ENCODE peak calls at places on chromosomes 11 and 22, in five cellular contexts. O is tibial artery, B is psoas muscle, X is pancreas, Y is HCT116. F is an unnamed sample. For H3K36me3, the result is how much of the 10 kb centered on the place peaks cover.

GRCh38 chr11:120027546-120028180 is 110.2 kb downstream of the TRIM29 start:
- DNase-seq in O (no peak), B (no peak), X (no peak), Y (no peak), F (no peak)

GRCh38 chr22:22168190-22168940 is 76.2 kb upstream of the VPREB1 start:
- DNase-seq in O (no peak), B (no peak), X (peak), Y (peak), F (peak)

GRCh38 chr11:18383388-18384156 is 10.8 kb upstream of the LDHA start:
- DNase-seq in O (peak), B (peak), X (peak), Y (peak), F (peak)

GRCh38 chr11:10597877-10598341 is 29.4 kb upstream of the LYVE1 start:
- DNase-seq in O (no peak), B (no peak), X (no peak), Y (no peak), F (no peak)

GRCh38 chr22:26512149-26512793 is at the start of gene TFIP11:
- DNase-seq in O (peak), B (peak), X (peak), Y (peak), F (peak)

GRCh38 chr11:87299041-87299481 is 261.3 kb downstream of the TMEM135 start:
- DNase-seq in O (no peak), B (no peak), X (no peak), Y (no peak), F (no peak)

GRCh38 chr11:72179804-72180396 is 12.0 kb upstream of the FOLR1 start:
- DNase-seq in O (no peak), B (no peak), X (no peak), Y (no peak), F (no peak)

GRCh38 chr11:125945797-125946520 is at the start of gene VSIG10L2:
- DNase-seq in O (no peak), B (no peak), X (no peak), Y (no peak), F (no peak)

GRCh38 chr22:46801826-46802607 is 39.6 kb downstream of the TBC1D22A start:
- DNase-seq in O (no peak), B (no peak), X (no peak), Y (no peak), F (no peak)

GRCh38 chr11:64373598-64373974 is 14.6 kb downstream of the RPS6KA4 start:
- DNase-seq in O (no peak), B (no peak), X (no peak), Y (no peak), F (no peak)

GRCh38 chr11:87304350-87304749 is 266.6 kb downstream of the TMEM135 start:
- DNase-seq in O (no peak), B (no peak), X (no peak), Y (no peak), F (no peak)

GRCh38 chr11:5303643-5304042 is 1.9 kb upstream of the OR51B4 start:
- DNase-seq in O (no peak), B (no peak), X (no peak), Y (no peak), F (no peak)

GRCh38 chr11:75735181-75735845 is 17.7 kb downstream of the MOGAT2 start:
- DNase-seq in O (no peak), B (no peak), X (no peak), Y (no peak), F (no peak)

GRCh38 chr11:120529214-120529613 is 17.7 kb downstream of the GRIK4 start:
- DNase-seq in O (no peak), B (no peak), X (no peak), Y (no peak), F (no peak)

GRCh38 chr22:33918676-33919590 is 1.3 kb downstream of the LARGE1 start:
- DNase-seq in O (no peak), B (no peak), X (no peak), Y (no peak), F (no peak)

GRCh38 chr11:24521586-24521985 is 24.7 kb downstream of the LUZP2 start:
- DNase-seq in O (no peak), B (no peak), X (no peak), Y (no peak), F (no peak)

GRCh38 chr11:8111636-8112035 is 30.6 kb downstream of the TUB start:
- DNase-seq in O (no peak), B (no peak), X (no peak), Y (no peak), F (no peak)

GRCh38 chr11:67252831-67253239 is 13.4 kb upstream of the GRK2 start:
- DNase-seq in O (no peak), B (no peak), X (peak), Y (no peak), F (no peak)

GRCh38 chr22:24553597-24554315 is 1.2 kb downstream of the GUCD1 start:
- DNase-seq in O (peak), B (peak), X (peak), Y (no peak), F (no peak)

GRCh38 chr22:46777609-46777970 is 15.1 kb downstream of the TBC1D22A start:
- DNase-seq in O (peak), B (peak), X (no peak), Y (no peak), F (no peak)

GRCh38 chr11:10351768-10352641 is 47.1 kb downstream of the ADM start:
- DNase-seq in O (no peak), B (peak), X (peak), Y (no peak), F (peak)

GRCh38 chr11:111388842-111389241 is 9.8 kb upstream of the POU2AF1 start:
- DNase-seq in O (no peak), B (no peak), X (no peak), Y (no peak), F (no peak)

GRCh38 chr11:71914127-71914526 is 14.3 kb downstream of the XNDC1N start:
- DNase-seq in O (no peak), B (no peak), X (no peak), Y (no peak), F (no peak)

GRCh38 chr11:123206671-123207421 is 11.8 kb upstream of the CLMP start:
- DNase-seq in O (no peak), B (no peak), X (no peak), Y (no peak), F (no peak)

GRCh38 chr11:64340671-64341335 is 799 bp downstream of the CCDC88B start:
- DNase-seq in O (no peak), B (no peak), X (no peak), Y (no peak), F (no peak)

GRCh38 chr22:31952459-31952858 is 8.1 kb downstream of the YWHAH start:
- DNase-seq in O (no peak), B (no peak), X (no peak), Y (no peak), F (no peak)

GRCh38 chr11:58928691-58929090 is 10.6 kb upstream of the GLYATL1 start:
- DNase-seq in O (no peak), B (no peak), X (no peak), Y (no peak), F (no peak)

GRCh38 chr22:47049078-47049609 is 286.7 kb downstream of the TBC1D22A start:
- DNase-seq in O (no peak), B (no peak), X (no peak), Y (no peak), F (no peak)

GRCh38 chr11:95153857-95154246 is 64.2 kb downstream of the ENDOD1 start:
- DNase-seq in O (no peak), B (no peak), X (no peak), Y (no peak), F (no peak)

GRCh38 chr22:48700566-48701295 is 1126.9 kb downstream of the BRD1 start:
- DNase-seq in O (no peak), B (no peak), X (no peak), Y (no peak), F (no peak)

GRCh38 chr22:44383652-44384562 is 71.2 kb upstream of the SHISAL1 start:
- DNase-seq in O (no peak), B (peak), X (no peak), Y (no peak), F (no peak)

GRCh38 chr11:76863196-76863777 is 2.6 kb downstream of the ACER3 start:
- DNase-seq in O (peak), B (no peak), X (no peak), Y (no peak), F (no peak)

GRCh38 chr11:89405629-89406028 is 85.5 kb downstream of the NOX4 start:
- DNase-seq in O (no peak), B (no peak), X (no peak), Y (peak), F (no peak)

GRCh38 chr11:63277345-63277943 is 34.0 kb upstream of the SLC22A25 start:
- DNase-seq in O (no peak), B (no peak), X (no peak), Y (no peak), F (no peak)

GRCh38 chr22:17119481-17120202 is 1.5 kb downstream of the TMEM121B start:
- DNase-seq in O (no peak), B (no peak), X (peak), Y (no peak), F (no peak)

GRCh38 chr22:32339190-32340012 is 18.3 kb upstream of the RFPL3 start:
- DNase-seq in O (no peak), B (no peak), X (no peak), Y (no peak), F (no peak)

GRCh38 chr22:26711205-26711958 is 54.0 kb downstream of the MIAT start:
- DNase-seq in O (no peak), B (no peak), X (no peak), Y (no peak), F (no peak)

GRCh38 chr11:67301951-67302516 is 1.3 kb upstream of the SSH3 start:
- DNase-seq in O (peak), B (peak), X (peak), Y (no peak), F (no peak)

GRCh38 chr22:30212363-30212995 is 34.1 kb downstream of the LIF start:
- DNase-seq in O (peak), B (peak), X (peak), Y (peak), F (peak)

DNA sequence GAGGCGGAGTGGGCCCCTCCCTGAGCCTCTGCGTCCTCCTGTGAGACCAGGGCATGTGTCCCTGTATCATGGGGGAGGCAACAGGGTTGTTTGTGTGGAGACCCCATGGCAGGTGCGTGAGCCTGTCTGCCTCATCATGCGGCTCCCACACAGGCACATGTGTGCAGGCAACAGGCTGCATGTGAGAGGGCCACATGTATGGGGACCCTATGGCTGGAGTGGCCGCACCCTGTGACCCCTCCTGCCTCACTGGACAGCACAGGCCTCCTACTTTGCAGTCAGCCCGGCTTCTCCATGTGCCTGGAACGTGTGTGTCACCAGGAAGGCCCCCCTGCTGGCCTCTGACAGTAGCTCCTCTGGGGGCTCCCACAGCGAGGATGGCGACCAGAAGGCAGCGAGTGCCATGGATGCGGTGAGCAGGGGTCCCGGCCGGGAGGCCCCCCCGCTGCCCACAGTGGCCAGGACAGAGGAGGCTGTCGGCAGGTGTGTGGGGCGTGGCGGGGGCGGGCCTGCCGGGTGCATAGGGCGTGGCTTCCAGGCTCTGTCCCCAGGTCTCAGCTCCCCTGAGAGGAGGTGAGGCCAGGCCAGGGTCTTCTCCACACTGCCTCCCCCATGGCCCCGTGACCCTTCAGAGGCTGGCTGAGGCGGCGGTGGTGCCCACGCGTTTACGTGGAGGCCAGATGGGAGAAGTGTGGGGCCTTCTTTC is 34.1 kb downstream of the SBF1 start:
- DNase-seq in O (no peak), B (peak), X (no peak), Y (no peak), F (no peak)
- H3K36me3 ChIP-seq in O (half or more), B (under half), X (under half), Y (under half), F (under half)

GRCh38 chr11:19433791-19434190 is 193.0 kb upstream of the E2F8 start:
- DNase-seq in O (no peak), B (no peak), X (no peak), Y (no peak), F (no peak)
- H3K4me3 ChIP-seq in O (no peak), B (no peak), X (no peak), Y (no peak), F (no peak)

DNA sequence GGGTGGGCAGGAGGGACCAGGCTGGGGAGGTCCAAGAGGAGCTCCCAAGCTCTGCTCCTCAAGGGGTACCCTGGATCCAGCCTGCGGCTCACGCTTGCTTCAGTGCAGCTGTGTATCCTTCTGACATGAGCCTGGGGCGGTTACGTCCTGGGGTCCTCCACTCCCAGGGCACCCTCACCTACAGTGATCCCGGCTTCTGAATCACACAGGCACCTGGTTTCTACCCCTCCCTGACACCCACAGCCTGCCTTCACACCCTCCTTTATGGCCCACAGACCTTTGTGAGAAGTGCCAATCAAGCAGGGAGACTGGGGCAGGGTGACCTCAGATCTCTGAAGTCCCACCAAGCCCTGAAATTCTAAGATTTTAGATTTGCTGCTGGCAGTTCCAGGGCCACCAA is 1.5 kb downstream of the MPST start:
- DNase-seq in O (no peak), B (no peak), X (no peak), Y (no peak), F (no peak)
- H3K36me3 ChIP-seq in O (under half), B (under half), X (under half), Y (under half), F (under half)

GRCh38 chr22:28772633-28773460 is at the start of gene CCDC117:
- DNase-seq in O (peak), B (peak), X (peak), Y (peak), F (peak)

GRCh38 chr22:28771195-28771791 is 1.2 kb upstream of the CCDC117 start:
- DNase-seq in O (no peak), B (no peak), X (no peak), Y (no peak), F (no peak)

GRCh38 chr22:28773461-28773867 is 969 bp downstream of the CCDC117 start:
- DNase-seq in O (no peak), B (no peak), X (no peak), Y (no peak), F (no peak)

GRCh38 chr22:28769394-28770085 is 3.0 kb upstream of the CCDC117 start:
- DNase-seq in O (no peak), B (no peak), X (no peak), Y (no peak), F (no peak)

DNA sequence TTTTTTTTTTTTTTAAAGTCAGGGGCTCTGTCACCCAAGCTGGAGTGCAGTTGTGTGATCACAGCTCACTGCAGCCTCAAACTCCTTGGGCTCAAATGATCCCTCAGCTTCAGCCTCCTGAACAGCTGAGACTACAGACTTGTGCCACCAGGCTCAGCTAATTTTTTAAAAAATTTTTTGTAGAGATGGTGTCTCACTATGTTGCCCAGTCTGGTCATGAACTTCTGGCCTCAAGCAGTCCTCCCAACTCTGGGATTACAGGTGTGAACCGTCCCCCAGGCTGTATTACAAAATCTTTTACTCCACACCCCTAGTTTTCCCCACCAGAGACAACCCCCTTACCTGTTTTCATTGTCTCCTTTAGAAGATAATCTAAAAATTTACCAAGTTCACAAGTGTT is 1.9 kb downstream of the CCDC117 start:
- DNase-seq in O (no peak), B (no peak), X (no peak), Y (no peak), F (no peak)
- H3K4me3 ChIP-seq in O (no peak), B (peak), X (no peak), Y (no peak), F (no peak)

DNA sequence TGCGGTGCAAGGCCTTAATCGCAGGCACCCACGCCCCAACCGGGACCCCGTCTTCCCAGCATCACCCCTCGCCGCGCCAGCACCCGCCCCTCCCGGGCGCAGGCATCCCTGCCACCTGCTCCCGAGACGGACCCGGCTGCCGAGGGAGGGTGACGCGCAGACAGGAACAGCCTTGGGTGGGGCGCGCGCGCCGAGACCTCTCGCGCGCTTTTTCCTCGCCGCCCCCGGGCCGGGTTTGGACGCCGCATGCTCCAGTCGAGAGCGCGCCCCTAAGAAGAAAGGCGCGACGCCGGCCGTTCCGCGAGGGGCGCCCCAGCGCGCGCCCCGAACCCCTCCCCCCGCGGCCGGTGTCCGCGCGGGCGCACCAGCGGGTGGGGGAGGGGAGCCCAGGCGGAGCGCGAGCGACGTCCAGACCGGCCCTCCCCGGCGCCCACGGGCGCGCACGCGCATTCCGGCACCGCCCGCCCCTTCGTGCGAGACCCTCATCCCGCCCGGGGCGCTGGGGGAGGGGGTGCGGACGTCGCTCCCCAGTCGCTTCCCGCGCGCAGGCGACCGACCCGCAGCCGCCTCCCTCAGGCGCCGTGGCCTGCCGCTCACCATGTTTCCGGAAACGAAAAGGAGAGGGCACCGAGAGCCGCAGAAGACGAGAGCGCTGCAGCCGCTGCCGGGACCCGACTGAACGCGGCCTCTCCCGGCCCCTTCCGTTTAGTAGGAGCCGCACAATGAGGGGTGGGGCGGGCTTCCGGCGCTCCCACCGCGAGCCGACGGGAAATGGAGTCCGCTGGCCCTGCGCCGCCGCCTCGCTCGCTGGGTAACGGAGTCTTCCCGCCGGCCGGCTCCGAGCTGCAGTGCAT is at the start of gene CFL1:
- DNase-seq in O (peak), B (peak), X (peak), Y (peak), F (peak)
- H3K36me3 ChIP-seq in O (under half), B (under half), X (under half), Y (under half), F (under half)

GRCh38 chr11:118938491-118939411 is 13.0 kb upstream of the BCL9L start:
- DNase-seq in O (no peak), B (no peak), X (no peak), Y (peak), F (peak)

GRCh38 chr11:118939412-118939915 is 13.7 kb upstream of the BCL9L start:
- DNase-seq in O (no peak), B (no peak), X (no peak), Y (no peak), F (no peak)

GRCh38 chr11:118935381-118935780 is 9.7 kb upstream of the BCL9L start:
- DNase-seq in O (no peak), B (no peak), X (no peak), Y (no peak), F (no peak)

DNA sequence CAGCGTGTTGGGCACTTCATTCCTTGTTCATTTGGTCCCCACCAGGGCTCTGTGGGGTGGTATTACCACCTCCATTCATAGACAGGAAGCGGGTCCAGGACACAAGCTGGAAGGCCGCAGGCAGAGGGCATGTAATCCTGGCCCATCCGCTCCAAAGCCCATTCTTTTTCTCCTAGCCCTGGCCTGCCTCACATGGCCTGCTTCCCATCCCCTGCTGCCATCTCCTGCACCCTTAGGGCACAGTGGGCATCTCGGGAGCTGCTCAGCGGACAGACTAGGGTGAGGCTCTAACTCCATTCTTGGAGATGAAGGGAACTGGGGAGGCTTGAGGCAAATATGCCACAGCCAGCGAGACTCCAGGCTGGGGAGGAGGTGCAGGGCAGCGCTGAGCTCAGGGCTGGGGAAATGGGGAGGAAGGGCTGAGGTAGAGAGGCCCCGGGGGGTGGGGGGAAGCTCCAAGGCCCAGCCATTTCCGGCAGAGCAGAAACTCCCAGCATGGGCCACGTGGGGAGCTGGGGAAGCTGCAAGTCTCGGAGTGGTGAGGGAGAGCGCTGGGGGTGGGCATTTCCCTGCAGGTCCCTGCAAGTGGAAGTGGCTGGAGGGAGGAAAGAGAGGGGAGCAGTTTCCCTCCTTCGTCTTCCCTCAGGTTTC is 14.3 kb upstream of the BCL9L start:
- DNase-seq in O (no peak), B (no peak), X (no peak), Y (no peak), F (no peak)
- H3K4me3 ChIP-seq in O (no peak), B (no peak), X (no peak), Y (no peak), F (no peak)

GRCh38 chr11:70331901-70332300 is 61.4 kb downstream of the PPFIA1 start:
- DNase-seq in O (no peak), B (no peak), X (no peak), Y (no peak), F (no peak)

GRCh38 chr11:70332567-70332966 is 62.1 kb downstream of the PPFIA1 start:
- DNase-seq in O (no peak), B (no peak), X (no peak), Y (no peak), F (no peak)

GRCh38 chr11:70335511-70335910 is 62.8 kb upstream of the CTTN start:
- DNase-seq in O (no peak), B (no peak), X (no peak), Y (no peak), F (no peak)

GRCh38 chr11:70334351-70334995 is 63.9 kb upstream of the CTTN start:
- DNase-seq in O (no peak), B (no peak), X (no peak), Y (no peak), F (no peak)

GRCh38 chr11:70333206-70333605 is 62.7 kb downstream of the PPFIA1 start:
- DNase-seq in O (no peak), B (no peak), X (no peak), Y (no peak), F (no peak)
- H3K36me3 ChIP-seq in O (half or more), B (under half), X (under half), Y (half or more), F (under half)

F was measured in kidney epithelial cell.